ENCODE peak calls at places on chromosome 7, in nine cellular contexts. P is hippocampal formation; Z is CD8-positive, alpha-beta T cell; G is stimulated activated CD8-positive, alpha-beta memory T cell treated with anti-CD3 and anti-CD28 coated beads, Interleukin-15, amount 100 ng/mL, for 1 hour; W is activated B cell treated with CpG ODN at 0.5 μM for 24 hours; I is lower lobe of right lung; L is GM12892; A is lung microvascular endothelial cell; V is mesothelial cell of epicardium. S is an unnamed sample.

GRCh38 chr7:586494-586893 is 66.8 kb upstream of the PDGFA start:
- DNase-seq in P (no peak), Z (no peak), G (no peak), W (no peak), I (peak), L (no peak), A (no peak), V (no peak), S (no peak)

GRCh38 chr7:351681-352480 is 61.9 kb downstream of the FOXL3 start:
- DNase-seq in P (peak), Z (peak), G (peak), W (no peak), I (no peak), L (no peak), A (peak), V (no peak), S (peak)

GRCh38 chr7:27173412-27174076 is 576 bp downstream of the HOXA10 start:
- DNase-seq in P (no peak), Z (no peak), G (no peak), W (peak), I (peak), L (no peak), A (no peak), V (peak), S (peak)

GRCh38 chr7:16130127-16131110 is 290.9 kb downstream of the CRPPA start:
- DNase-seq in P (no peak), Z (no peak), G (no peak), W (no peak), I (no peak), L (no peak), A (no peak), V (no peak), S (no peak)

GRCh38 chr7:28410628-28411578 is 1.4 kb upstream of the CREB5 start:
- DNase-seq in P (no peak), Z (no peak), G (no peak), W (peak), I (peak), L (no peak), A (peak), V (no peak), S (no peak)

GRCh38 chr7:135281363-135281949 is 47.8 kb downstream of the STRA8 start:
- DNase-seq in P (peak), Z (peak), G (peak), W (peak), I (peak), L (peak), A (peak), V (peak), S (peak)

GRCh38 chr7:8719102-8719501 is 285.7 kb downstream of the NXPH1 start:
- DNase-seq in P (no peak), Z (no peak), G (no peak), W (no peak), I (no peak), L (no peak), A (no peak), V (no peak), S (no peak)

GRCh38 chr7:111113263-111114017 is 22.5 kb downstream of the LRRN3 start:
- DNase-seq in P (no peak), Z (no peak), G (no peak), W (no peak), I (no peak), L (no peak), A (peak), V (no peak), S (no peak)

GRCh38 chr7:94295805-94296204 is 98.9 kb upstream of the COL1A2 start:
- DNase-seq in P (no peak), Z (no peak), G (no peak), W (no peak), I (no peak), L (no peak), A (peak), V (no peak), S (no peak)

GRCh38 chr7:55021053-55021452 is 2.2 kb downstream of the EGFR start:
- DNase-seq in P (no peak), Z (no peak), G (no peak), W (no peak), I (no peak), L (no peak), A (no peak), V (no peak), S (no peak)

GRCh38 chr7:22720791-22721786 is 5.9 kb upstream of the IL6 start:
- DNase-seq in P (no peak), Z (no peak), G (no peak), W (no peak), I (no peak), L (no peak), A (no peak), V (no peak), S (no peak)

GRCh38 chr7:105011771-105012502 is 2.1 kb upstream of the KMT2E start:
- DNase-seq in P (no peak), Z (peak), G (no peak), W (no peak), I (no peak), L (no peak), A (peak), V (no peak), S (peak)

GRCh38 chr7:75971961-75972763 is 22.2 kb downstream of the TMEM120A start:
- DNase-seq in P (no peak), Z (no peak), G (no peak), W (no peak), I (peak), L (no peak), A (no peak), V (no peak), S (no peak)

GRCh38 chr7:117402109-117402508 is 25.2 kb downstream of the ASZ1 start:
- DNase-seq in P (no peak), Z (no peak), G (no peak), W (no peak), I (no peak), L (no peak), A (no peak), V (no peak), S (no peak)

GRCh38 chr7:24812313-24812945 is 55.2 kb upstream of the GSDME start:
- DNase-seq in P (peak), Z (peak), G (no peak), W (no peak), I (peak), L (no peak), A (peak), V (no peak), S (peak)

GRCh38 chr7:85614684-85615083 is 427.8 kb upstream of the SEMA3D start:
- DNase-seq in P (no peak), Z (no peak), G (no peak), W (no peak), I (peak), L (no peak), A (no peak), V (no peak), S (no peak)

GRCh38 chr7:2982831-2983230 is 60.8 kb downstream of the CARD11 start:
- DNase-seq in P (no peak), Z (peak), G (peak), W (no peak), I (no peak), L (no peak), A (no peak), V (no peak), S (peak)

GRCh38 chr7:92179393-92179924 is 517 bp upstream of the LRRD1 start:
- DNase-seq in P (peak), Z (no peak), G (no peak), W (no peak), I (no peak), L (no peak), A (no peak), V (no peak), S (no peak)

GRCh38 chr7:147982307-147982706 is 608.3 kb upstream of the C7orf33 start:
- DNase-seq in P (no peak), Z (no peak), G (no peak), W (no peak), I (no peak), L (no peak), A (no peak), V (no peak), S (no peak)

GRCh38 chr7:111833461-111833860 is 271.2 kb upstream of the IMMP2L start:
- DNase-seq in P (no peak), Z (no peak), G (no peak), W (no peak), I (no peak), L (no peak), A (peak), V (no peak), S (no peak)

GRCh38 chr7:151540146-151540545 is 20.5 kb upstream of the RHEB start:
- DNase-seq in P (no peak), Z (no peak), G (no peak), W (no peak), I (no peak), L (no peak), A (no peak), V (no peak), S (no peak)

GRCh38 chr7:43278088-43278644 is 165.7 kb downstream of the HECW1 start:
- DNase-seq in P (no peak), Z (no peak), G (no peak), W (no peak), I (no peak), L (no peak), A (no peak), V (no peak), S (no peak)

GRCh38 chr7:123401295-123401694 is 133.1 kb downstream of the IQUB start:
- DNase-seq in P (no peak), Z (no peak), G (no peak), W (no peak), I (no peak), L (no peak), A (no peak), V (no peak), S (no peak)

GRCh38 chr7:98968621-98969020 is 90.3 kb downstream of the TRRAP start:
- DNase-seq in P (no peak), Z (no peak), G (no peak), W (no peak), I (no peak), L (no peak), A (peak), V (no peak), S (no peak)

GRCh38 chr7:115748123-115748738 is 282.3 kb downstream of the TFEC start:
- DNase-seq in P (no peak), Z (no peak), G (no peak), W (no peak), I (no peak), L (no peak), A (peak), V (no peak), S (no peak)

GRCh38 chr7:158275711-158276413 is 311.8 kb downstream of the PTPRN2 start:
- DNase-seq in P (no peak), Z (no peak), G (no peak), W (no peak), I (no peak), L (no peak), A (no peak), V (no peak), S (no peak)

GRCh38 chr7:4763091-4763793 is 12.2 kb upstream of the AP5Z1 start:
- DNase-seq in P (no peak), Z (no peak), G (no peak), W (no peak), I (no peak), L (no peak), A (no peak), V (no peak), S (no peak)

GRCh38 chr7:141442781-141443180 is 108.4 kb upstream of the AGK start:
- DNase-seq in P (no peak), Z (no peak), G (no peak), W (no peak), I (no peak), L (no peak), A (no peak), V (no peak), S (no peak)

S was measured in activated naive CD4-positive, alpha-beta T cell treated with anti-CD3 and anti-CD28 coated beads, Interleukin-2, amount 10 ng/mL, durations not matched to agents 7 days and 5 days.